ENCODE peak calls at places on chromosomes 5 and 9, in five cellular contexts. One of them, this sample, is unnamed.

GRCh38 chr9:101999441-101999840 is 261.0 kb upstream of the GRIN3A start:
- DNase-seq in GOT3: no peak
- DNase-seq in tibial artery: no peak
- DNase-seq in ACHN: no peak
- DNase-seq in stimulated activated CD8-positive, alpha-beta memory T cell treated with anti-CD3 and anti-CD28 coated beads, Interleukin-15, amount 100 ng/mL, for 24 hours: no peak
- DNase-seq in this sample: no peak

GRCh38 chr5:72170101-72170500 is 62.8 kb downstream of the MAP1B start:
- DNase-seq in GOT3: no peak
- DNase-seq in tibial artery: no peak
- DNase-seq in ACHN: no peak
- DNase-seq in stimulated activated CD8-positive, alpha-beta memory T cell treated with anti-CD3 and anti-CD28 coated beads, Interleukin-15, amount 100 ng/mL, for 24 hours: no peak
- DNase-seq in this sample: no peak

GRCh38 chr5:156383510-156383909 is 56.5 kb downstream of the SGCD start:
- DNase-seq in GOT3: no peak
- DNase-seq in tibial artery: no peak
- DNase-seq in ACHN: no peak
- DNase-seq in stimulated activated CD8-positive, alpha-beta memory T cell treated with anti-CD3 and anti-CD28 coated beads, Interleukin-15, amount 100 ng/mL, for 24 hours: no peak
- DNase-seq in this sample: no peak

GRCh38 chr5:107875834-107876233 is 205.1 kb upstream of the EFNA5 start:
- DNase-seq in GOT3: no peak
- DNase-seq in tibial artery: peak
- DNase-seq in ACHN: peak
- DNase-seq in stimulated activated CD8-positive, alpha-beta memory T cell treated with anti-CD3 and anti-CD28 coated beads, Interleukin-15, amount 100 ng/mL, for 24 hours: no peak
- DNase-seq in this sample: no peak

GRCh38 chr9:116137581-116137980 is 16.0 kb upstream of the PAPPA start:
- DNase-seq in GOT3: no peak
- DNase-seq in tibial artery: no peak
- DNase-seq in ACHN: no peak
- DNase-seq in stimulated activated CD8-positive, alpha-beta memory T cell treated with anti-CD3 and anti-CD28 coated beads, Interleukin-15, amount 100 ng/mL, for 24 hours: no peak
- DNase-seq in this sample: no peak

GRCh38 chr9:35075358-35075757 is 2.9 kb upstream of the VCP start:
- DNase-seq in GOT3: no peak
- DNase-seq in tibial artery: no peak
- DNase-seq in ACHN: no peak
- DNase-seq in stimulated activated CD8-positive, alpha-beta memory T cell treated with anti-CD3 and anti-CD28 coated beads, Interleukin-15, amount 100 ng/mL, for 24 hours: no peak
- DNase-seq in this sample: no peak

GRCh38 chr9:131668439-131669233 is 71.2 kb downstream of the RAPGEF1 start:
- DNase-seq in GOT3: no peak
- DNase-seq in tibial artery: no peak
- DNase-seq in ACHN: no peak
- DNase-seq in stimulated activated CD8-positive, alpha-beta memory T cell treated with anti-CD3 and anti-CD28 coated beads, Interleukin-15, amount 100 ng/mL, for 24 hours: no peak
- DNase-seq in this sample: peak

GRCh38 chr5:98128271-98128670 is 645.2 kb upstream of the RGMB start:
- DNase-seq in GOT3: no peak
- DNase-seq in tibial artery: no peak
- DNase-seq in ACHN: no peak
- DNase-seq in stimulated activated CD8-positive, alpha-beta memory T cell treated with anti-CD3 and anti-CD28 coated beads, Interleukin-15, amount 100 ng/mL, for 24 hours: no peak
- DNase-seq in this sample: no peak

GRCh38 chr5:160272041-160272663 is 40.2 kb downstream of the CCNJL start:
- DNase-seq in GOT3: no peak
- DNase-seq in tibial artery: no peak
- DNase-seq in ACHN: no peak
- DNase-seq in stimulated activated CD8-positive, alpha-beta memory T cell treated with anti-CD3 and anti-CD28 coated beads, Interleukin-15, amount 100 ng/mL, for 24 hours: no peak
- DNase-seq in this sample: no peak

GRCh38 chr5:124929000-124929399 is 182.6 kb upstream of the ZNF608 start:
- DNase-seq in GOT3: no peak
- DNase-seq in tibial artery: no peak
- DNase-seq in ACHN: no peak
- DNase-seq in stimulated activated CD8-positive, alpha-beta memory T cell treated with anti-CD3 and anti-CD28 coated beads, Interleukin-15, amount 100 ng/mL, for 24 hours: no peak
- DNase-seq in this sample: no peak

GRCh38 chr5:103480246-103480645 is 82.3 kb downstream of the NUDT12 start:
- DNase-seq in GOT3: no peak
- DNase-seq in tibial artery: no peak
- DNase-seq in ACHN: no peak
- DNase-seq in stimulated activated CD8-positive, alpha-beta memory T cell treated with anti-CD3 and anti-CD28 coated beads, Interleukin-15, amount 100 ng/mL, for 24 hours: no peak
- DNase-seq in this sample: no peak

GRCh38 chr9:32502459-32502858 is 23.5 kb downstream of the RIGI start:
- DNase-seq in GOT3: no peak
- DNase-seq in tibial artery: no peak
- DNase-seq in ACHN: no peak
- DNase-seq in stimulated activated CD8-positive, alpha-beta memory T cell treated with anti-CD3 and anti-CD28 coated beads, Interleukin-15, amount 100 ng/mL, for 24 hours: no peak
- DNase-seq in this sample: no peak

GRCh38 chr5:143434261-143435206 is 31.0 kb upstream of the NR3C1 start:
- DNase-seq in GOT3: no peak
- DNase-seq in tibial artery: no peak
- DNase-seq in ACHN: no peak
- DNase-seq in stimulated activated CD8-positive, alpha-beta memory T cell treated with anti-CD3 and anti-CD28 coated beads, Interleukin-15, amount 100 ng/mL, for 24 hours: no peak
- DNase-seq in this sample: peak

GRCh38 chr9:37676411-37676830 is 25.7 kb downstream of the FRMPD1 start:
- DNase-seq in GOT3: no peak
- DNase-seq in tibial artery: no peak
- DNase-seq in ACHN: no peak
- DNase-seq in stimulated activated CD8-positive, alpha-beta memory T cell treated with anti-CD3 and anti-CD28 coated beads, Interleukin-15, amount 100 ng/mL, for 24 hours: no peak
- DNase-seq in this sample: no peak

GRCh38 chr9:132586830-132587483 is 4.6 kb downstream of the BARHL1 start:
- DNase-seq in GOT3: no peak
- DNase-seq in tibial artery: no peak
- DNase-seq in ACHN: no peak
- DNase-seq in stimulated activated CD8-positive, alpha-beta memory T cell treated with anti-CD3 and anti-CD28 coated beads, Interleukin-15, amount 100 ng/mL, for 24 hours: no peak
- DNase-seq in this sample: no peak

GRCh38 chr9:8660383-8660782 is 860.8 kb upstream of the DMAC1 start:
- DNase-seq in GOT3: no peak
- DNase-seq in tibial artery: peak
- DNase-seq in ACHN: peak
- DNase-seq in stimulated activated CD8-positive, alpha-beta memory T cell treated with anti-CD3 and anti-CD28 coated beads, Interleukin-15, amount 100 ng/mL, for 24 hours: no peak
- DNase-seq in this sample: no peak

GRCh38 chr5:99019812-99020697 is 91.2 kb upstream of the CHD1 start:
- DNase-seq in GOT3: no peak
- DNase-seq in tibial artery: no peak
- DNase-seq in ACHN: peak
- DNase-seq in stimulated activated CD8-positive, alpha-beta memory T cell treated with anti-CD3 and anti-CD28 coated beads, Interleukin-15, amount 100 ng/mL, for 24 hours: no peak
- DNase-seq in this sample: no peak

GRCh38 chr5:95806687-95807086 is 15.8 kb downstream of the GLRX start:
- DNase-seq in GOT3: no peak
- DNase-seq in tibial artery: no peak
- DNase-seq in ACHN: no peak
- DNase-seq in stimulated activated CD8-positive, alpha-beta memory T cell treated with anti-CD3 and anti-CD28 coated beads, Interleukin-15, amount 100 ng/mL, for 24 hours: no peak
- DNase-seq in this sample: no peak

GRCh38 chr5:147734839-147735238 is 47.7 kb downstream of the JAKMIP2 start:
- DNase-seq in GOT3: no peak
- DNase-seq in tibial artery: no peak
- DNase-seq in ACHN: no peak
- DNase-seq in stimulated activated CD8-positive, alpha-beta memory T cell treated with anti-CD3 and anti-CD28 coated beads, Interleukin-15, amount 100 ng/mL, for 24 hours: no peak
- DNase-seq in this sample: no peak

GRCh38 chr9:16726718-16727451 is 143.6 kb downstream of the BNC2 start:
- DNase-seq in GOT3: no peak
- DNase-seq in tibial artery: peak
- DNase-seq in ACHN: peak
- DNase-seq in stimulated activated CD8-positive, alpha-beta memory T cell treated with anti-CD3 and anti-CD28 coated beads, Interleukin-15, amount 100 ng/mL, for 24 hours: no peak
- DNase-seq in this sample: no peak

GRCh38 chr5:132364319-132364718 is 5.2 kb upstream of the SLC22A5 start:
- DNase-seq in GOT3: peak
- DNase-seq in tibial artery: peak
- DNase-seq in ACHN: no peak
- DNase-seq in stimulated activated CD8-positive, alpha-beta memory T cell treated with anti-CD3 and anti-CD28 coated beads, Interleukin-15, amount 100 ng/mL, for 24 hours: no peak
- DNase-seq in this sample: no peak

GRCh38 chr5:154610321-154611154 is 132.5 kb upstream of the HAND1 start:
- DNase-seq in GOT3: peak
- DNase-seq in tibial artery: peak
- DNase-seq in ACHN: peak
- DNase-seq in stimulated activated CD8-positive, alpha-beta memory T cell treated with anti-CD3 and anti-CD28 coated beads, Interleukin-15, amount 100 ng/mL, for 24 hours: peak
- DNase-seq in this sample: peak

GRCh38 chr5:138466058-138466899 is 1.0 kb downstream of the EGR1 start:
- DNase-seq in GOT3: no peak
- DNase-seq in tibial artery: peak
- DNase-seq in ACHN: peak
- DNase-seq in stimulated activated CD8-positive, alpha-beta memory T cell treated with anti-CD3 and anti-CD28 coated beads, Interleukin-15, amount 100 ng/mL, for 24 hours: no peak
- DNase-seq in this sample: no peak

GRCh38 chr5:127892467-127893207 is 189.4 kb downstream of the CCDC192 start:
- DNase-seq in GOT3: no peak
- DNase-seq in tibial artery: no peak
- DNase-seq in ACHN: no peak
- DNase-seq in stimulated activated CD8-positive, alpha-beta memory T cell treated with anti-CD3 and anti-CD28 coated beads, Interleukin-15, amount 100 ng/mL, for 24 hours: no peak
- DNase-seq in this sample: no peak

GRCh38 chr5:179343902-179344300 is 1.4 kb downstream of the ADAMTS2 start:
- DNase-seq in GOT3: peak
- DNase-seq in tibial artery: no peak
- DNase-seq in ACHN: no peak
- DNase-seq in stimulated activated CD8-positive, alpha-beta memory T cell treated with anti-CD3 and anti-CD28 coated beads, Interleukin-15, amount 100 ng/mL, for 24 hours: no peak
- DNase-seq in this sample: no peak

GRCh38 chr5:133457956-133458355 is 154.4 kb downstream of the FSTL4 start:
- DNase-seq in GOT3: no peak
- DNase-seq in tibial artery: no peak
- DNase-seq in ACHN: no peak
- DNase-seq in stimulated activated CD8-positive, alpha-beta memory T cell treated with anti-CD3 and anti-CD28 coated beads, Interleukin-15, amount 100 ng/mL, for 24 hours: no peak
- DNase-seq in this sample: no peak

GRCh38 chr5:126624534-126624933 is 23.8 kb downstream of the PHAX start:
- DNase-seq in GOT3: no peak
- DNase-seq in tibial artery: peak
- DNase-seq in ACHN: peak
- DNase-seq in stimulated activated CD8-positive, alpha-beta memory T cell treated with anti-CD3 and anti-CD28 coated beads, Interleukin-15, amount 100 ng/mL, for 24 hours: no peak
- DNase-seq in this sample: no peak

GRCh38 chr5:78843436-78843835 is 141.7 kb downstream of the ARSB start:
- DNase-seq in GOT3: no peak
- DNase-seq in tibial artery: no peak
- DNase-seq in ACHN: no peak
- DNase-seq in stimulated activated CD8-positive, alpha-beta memory T cell treated with anti-CD3 and anti-CD28 coated beads, Interleukin-15, amount 100 ng/mL, for 24 hours: no peak
- DNase-seq in this sample: no peak

GRCh38 chr5:33975846-33976245 is 8.6 kb downstream of the SLC45A2 start:
- DNase-seq in GOT3: no peak
- DNase-seq in tibial artery: no peak
- DNase-seq in ACHN: no peak
- DNase-seq in stimulated activated CD8-positive, alpha-beta memory T cell treated with anti-CD3 and anti-CD28 coated beads, Interleukin-15, amount 100 ng/mL, for 24 hours: no peak
- DNase-seq in this sample: no peak

GRCh38 chr5:134123360-134123759 is 8.9 kb downstream of the TCF7 start:
- DNase-seq in GOT3: no peak
- DNase-seq in tibial artery: no peak
- DNase-seq in ACHN: no peak
- DNase-seq in stimulated activated CD8-positive, alpha-beta memory T cell treated with anti-CD3 and anti-CD28 coated beads, Interleukin-15, amount 100 ng/mL, for 24 hours: no peak
- DNase-seq in this sample: no peak

GRCh38 chr9:115262477-115262876 is 144.5 kb upstream of the TNC start:
- DNase-seq in GOT3: no peak
- DNase-seq in tibial artery: no peak
- DNase-seq in ACHN: peak
- DNase-seq in stimulated activated CD8-positive, alpha-beta memory T cell treated with anti-CD3 and anti-CD28 coated beads, Interleukin-15, amount 100 ng/mL, for 24 hours: no peak
- DNase-seq in this sample: no peak

GRCh38 chr9:83511051-83511450 is 27.1 kb downstream of the FRMD3 start:
- DNase-seq in GOT3: no peak
- DNase-seq in tibial artery: no peak
- DNase-seq in ACHN: no peak
- DNase-seq in stimulated activated CD8-positive, alpha-beta memory T cell treated with anti-CD3 and anti-CD28 coated beads, Interleukin-15, amount 100 ng/mL, for 24 hours: no peak
- DNase-seq in this sample: no peak

GRCh38 chr9:23821400-23822181 is 4.4 kb downstream of the ELAVL2 start:
- DNase-seq in GOT3: no peak
- DNase-seq in tibial artery: no peak
- DNase-seq in ACHN: no peak
- DNase-seq in stimulated activated CD8-positive, alpha-beta memory T cell treated with anti-CD3 and anti-CD28 coated beads, Interleukin-15, amount 100 ng/mL, for 24 hours: no peak
- DNase-seq in this sample: no peak